ENCODE peak calls at places on chromosome 2, in ten cellular contexts. O is left lung, E is H9, S is psoas muscle, J is upper lobe of right lung, B is GM23338, R is upper lobe of left lung, Z is fibroblast of lung, N is lung, W is A549. X is an unnamed sample. For H3K4me1, the result is how much of the 10 kb centered on the place peaks cover.

GRCh38 chr2:86787701-86788100 is 3.0 kb downstream of the CD8A start:
- DNase-seq in W (no peak), O (no peak), S (no peak), N (no peak), R (no peak), B (no peak), Z (no peak), J (no peak), E (no peak), X (no peak)

GRCh38 chr2:44528595-44528994 is 166.8 kb downstream of the CAMKMT start:
- DNase-seq in J (no peak), E (no peak), O (no peak), R (no peak), B (no peak), W (no peak), S (no peak), Z (peak), N (no peak), X (no peak)

GRCh38 chr2:79612999-79613398 is 100.1 kb downstream of the CTNNA2 start:
- DNase-seq in E (no peak), N (no peak), W (peak), O (no peak), J (no peak), B (no peak), R (no peak), S (no peak), Z (no peak), X (no peak)

GRCh38 chr2:1656326-1656960 is 87.9 kb downstream of the PXDN start:
- DNase-seq in O (no peak), Z (no peak), W (no peak), E (peak), R (peak), J (no peak), B (peak), N (no peak), S (no peak), X (no peak)

GRCh38 chr2:201228271-201228911 is 31.9 kb upstream of the CASP8 start:
- DNase-seq in J (no peak), B (no peak), Z (no peak), E (no peak), R (no peak), N (no peak), S (no peak), W (no peak), O (no peak), X (no peak)

GRCh38 chr2:26848336-26849055 is 564 bp downstream of the DPYSL5 start:
- DNase-seq in J (peak), O (no peak), Z (no peak), W (no peak), B (peak), E (peak), N (no peak), R (no peak), S (peak), X (no peak)

GRCh38 chr2:79964966-79965365 is 339.6 kb downstream of the LRRTM1 start:
- DNase-seq in O (no peak), S (no peak), W (no peak), E (no peak), J (no peak), Z (no peak), R (no peak), B (no peak), N (no peak), X (no peak)

GRCh38 chr2:128756372-128756730 is 437.7 kb upstream of the HS6ST1 start:
- DNase-seq in W (no peak), O (no peak), N (no peak), Z (peak), R (no peak), S (no peak), E (no peak), J (no peak), B (no peak), X (peak)

GRCh38 chr2:237448171-237448570 is 34.2 kb upstream of the COL6A3 start:
- DNase-seq in R (no peak), B (no peak), Z (no peak), S (no peak), E (no peak), W (no peak), O (no peak), J (peak), N (no peak), X (no peak)

DNA sequence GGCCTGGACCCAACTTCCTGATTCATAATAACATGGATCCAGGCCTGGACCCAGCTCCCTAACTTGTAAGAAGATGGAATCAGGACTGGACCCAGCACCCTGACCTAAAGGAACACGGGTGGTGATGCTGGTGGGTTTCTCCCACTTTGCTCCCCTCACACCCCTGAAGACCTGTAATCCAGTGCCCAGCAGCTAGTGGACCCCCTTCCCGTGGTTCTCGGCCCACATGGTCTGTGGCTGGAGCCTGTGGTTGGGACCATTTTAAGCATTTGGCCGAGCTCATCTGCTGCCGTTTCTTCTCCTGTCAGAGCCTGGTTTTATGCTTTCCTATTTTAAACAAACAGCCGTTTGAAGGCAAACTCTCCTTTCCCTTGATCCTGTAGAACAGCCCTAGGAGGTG is 232.8 kb downstream of the EIPR1 start:
- DNase-seq in E (peak), J (no peak), N (no peak), R (no peak), Z (no peak), O (no peak), B (no peak), S (no peak), W (no peak), X (no peak)
- H3K4me1 ChIP-seq in E (under half), J (under half), N (under half), R (under half), Z (under half), O (under half), B (under half), S (under half), W (under half), X (under half)

GRCh38 chr2:227416669-227417068 is 28.9 kb upstream of the SCYGR1 start:
- DNase-seq in S (no peak), E (no peak), O (no peak), W (no peak), B (no peak), N (no peak), J (no peak), Z (no peak), R (no peak), X (no peak)
- H3K27ac ChIP-seq in S (no peak), E (no peak), O (peak), W (peak), B (no peak), N (no peak), J (peak), Z (no peak), R (peak), X (peak)

DNA sequence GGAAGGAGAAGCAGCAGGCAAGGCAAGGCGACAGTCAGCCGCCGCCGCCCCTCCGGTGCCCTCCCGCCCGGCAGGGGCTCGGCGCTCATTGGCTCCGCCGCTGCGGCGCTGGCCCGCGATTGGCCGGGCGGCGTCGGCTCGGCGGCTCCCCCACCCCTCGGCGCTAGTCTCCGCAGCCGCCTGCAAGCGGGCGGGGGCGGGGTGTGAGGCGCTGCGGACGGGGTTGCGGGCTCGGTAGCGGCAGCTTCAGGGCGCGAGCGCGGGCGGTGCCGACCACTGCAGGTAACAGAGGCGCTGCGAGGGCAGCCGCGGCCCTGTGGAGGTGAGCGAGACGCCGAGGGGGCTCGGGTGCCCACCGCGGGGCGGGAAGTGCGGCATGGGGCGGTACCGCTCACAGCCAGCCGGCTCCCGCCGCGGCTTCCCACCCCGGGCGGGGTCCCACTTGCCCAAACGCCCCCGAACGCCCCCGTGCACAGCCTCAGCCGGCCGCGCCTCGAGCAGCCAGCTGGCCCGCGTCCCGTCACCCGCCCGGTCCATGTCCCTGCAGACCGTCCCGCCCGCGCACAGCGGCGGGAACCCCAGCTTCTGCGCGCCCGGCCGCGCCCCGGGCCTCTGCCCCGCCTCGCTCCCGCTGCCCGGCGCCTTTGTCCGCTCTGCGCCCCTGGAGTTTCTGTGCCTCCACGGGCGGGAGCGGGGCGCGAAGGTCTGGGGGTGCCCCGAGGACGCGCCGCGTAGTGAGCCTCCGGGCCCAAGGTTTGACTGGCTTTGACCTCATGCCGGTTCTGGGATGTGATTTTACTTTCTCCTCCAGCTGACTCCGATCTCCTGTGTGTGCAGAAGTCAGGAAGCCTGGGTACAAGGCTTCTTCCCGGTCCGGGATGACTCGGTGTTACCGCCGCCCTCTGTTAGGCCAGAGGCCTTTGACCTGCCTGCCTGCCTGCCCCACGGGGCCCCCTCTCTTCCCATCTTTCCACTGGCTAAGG is at the start of gene SANBR:
- DNase-seq in N (peak), Z (peak), R (peak), S (peak), B (peak), W (peak), O (peak), J (peak), E (peak), X (peak)
- TF ChIP-seq CTCF in N (no peak), Z (no peak), R (no peak), S (no peak), B (no peak), W (no peak), O (no peak), J (no peak), E (no peak), X (no peak)

GRCh38 chr2:100195942-100196341 is 53.6 kb upstream of the AFF3 start:
- DNase-seq in J (no peak), N (no peak), R (no peak), S (no peak), B (no peak), O (no peak), Z (no peak), W (no peak), E (no peak), X (no peak)
- H3K4me1 ChIP-seq in J (half or more), N (under half), R (half or more), S (under half), B (under half), O (under half), Z (under half), W (under half), E (under half), X (under half)

DNA sequence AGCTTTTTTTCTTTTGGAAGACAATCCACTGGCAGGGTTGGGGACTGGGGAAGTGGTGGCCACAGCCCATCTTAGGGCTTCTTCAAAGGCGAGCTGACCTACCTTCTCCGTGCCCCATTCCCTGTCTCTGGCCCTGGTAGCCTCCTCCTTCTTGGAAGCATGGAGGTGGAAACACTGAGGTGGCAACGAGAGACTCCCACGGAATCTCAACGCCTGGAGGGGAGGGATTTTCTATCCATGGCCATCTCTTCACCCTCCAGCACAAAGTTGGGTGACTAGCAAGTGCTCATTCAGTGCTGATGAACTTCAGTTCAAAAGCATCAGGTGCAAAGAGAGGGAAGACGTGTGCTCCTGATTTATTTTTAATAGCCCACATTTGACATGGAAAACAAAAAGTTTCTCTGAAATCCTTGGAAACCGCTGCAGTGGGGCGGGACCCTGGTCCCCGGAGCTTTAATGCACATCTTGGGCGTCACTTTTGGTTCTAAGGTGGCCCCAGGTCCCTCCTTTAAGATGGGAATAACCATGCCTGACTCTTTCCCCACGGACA is 615 bp upstream of the ARMC9 start:
- DNase-seq in J (no peak), B (no peak), E (no peak), O (no peak), W (no peak), R (no peak), Z (no peak), S (no peak), N (no peak), X (no peak)
- H3K27ac ChIP-seq in J (peak), B (no peak), E (no peak), O (peak), W (peak), R (peak), Z (peak), S (peak), N (no peak), X (peak)

GRCh38 chr2:70643715-70644114 is 90.1 kb upstream of the TGFA start:
- DNase-seq in R (no peak), E (peak), Z (no peak), J (no peak), W (peak), N (no peak), B (peak), S (no peak), O (no peak), X (no peak)
- TF ChIP-seq CTCF in R (no peak), E (peak), Z (peak), J (peak), W (peak), N (no peak), B (peak), S (peak), O (no peak), X (no peak)

DNA sequence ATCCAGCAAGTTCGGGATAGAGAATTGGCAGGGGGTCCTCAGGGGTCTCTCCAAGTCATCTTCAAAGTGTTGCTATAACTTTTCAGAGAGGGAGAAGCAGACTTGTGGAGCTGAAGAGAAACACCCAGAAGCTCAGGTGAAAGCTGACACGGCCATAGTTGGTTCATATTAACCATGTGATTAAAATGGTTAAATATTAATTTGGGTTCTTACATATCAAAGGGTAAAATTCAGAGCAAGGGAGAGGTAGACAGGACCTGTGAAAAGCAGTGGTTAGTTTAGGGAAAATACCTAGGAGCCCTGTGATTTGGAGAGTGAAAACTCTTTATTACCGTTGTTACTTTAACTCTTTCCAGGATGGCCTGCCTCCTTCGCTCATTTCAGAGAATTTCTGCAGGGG is at the start of gene UGT1A6:
- DNase-seq in O (no peak), Z (no peak), W (no peak), E (no peak), R (no peak), S (no peak), J (no peak), B (no peak), N (no peak), X (no peak)
- H3K4me1 ChIP-seq in O (under half), Z (under half), W (half or more), E (under half), R (under half), S (under half), J (under half), B (under half), N (under half), X (under half)

DNA sequence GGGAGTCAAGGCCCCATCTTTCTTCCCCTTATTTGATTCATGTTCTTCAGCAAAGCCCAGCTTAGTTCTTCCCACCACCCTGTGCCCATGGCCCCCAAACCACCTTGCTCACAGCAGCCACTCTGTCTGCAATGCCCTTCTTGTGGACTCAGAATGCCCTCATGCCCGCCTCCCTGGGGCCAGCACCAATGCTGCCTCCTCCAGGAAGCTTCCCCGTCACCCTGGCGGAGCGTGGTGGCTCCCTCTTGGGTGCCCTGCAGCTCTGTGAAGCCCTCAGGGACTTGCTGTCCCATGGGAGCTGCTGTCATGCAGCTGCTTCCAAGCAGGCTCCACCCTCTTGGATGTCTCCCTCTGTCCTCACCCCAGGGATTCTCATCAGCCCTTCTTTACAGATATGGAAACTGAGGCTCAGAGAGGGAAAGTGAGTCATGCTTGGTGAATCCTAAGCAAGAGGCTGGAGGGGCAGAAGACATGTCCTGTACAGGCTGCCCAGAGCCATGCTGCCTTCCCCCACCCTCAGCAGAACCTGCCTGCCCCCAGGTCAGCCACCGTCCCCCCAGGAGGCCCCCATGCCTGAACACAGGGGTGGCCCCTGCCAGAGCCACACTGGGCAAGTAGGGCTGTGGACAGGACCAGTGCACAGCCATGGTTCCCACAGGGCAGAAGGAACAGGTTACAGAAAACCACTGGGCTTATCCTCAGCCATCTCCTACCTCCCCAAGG is 11.8 kb upstream of the DUSP2 start:
- DNase-seq in S (no peak), J (peak), N (no peak), O (no peak), E (no peak), W (no peak), R (no peak), Z (no peak), B (no peak), X (no peak)
- H3K27ac ChIP-seq in S (no peak), J (no peak), N (no peak), O (no peak), E (no peak), W (no peak), R (no peak), Z (no peak), B (no peak), X (no peak)

GRCh38 chr2:216283038-216283900 is 89.0 kb downstream of the MARCHF4 start:
- DNase-seq in O (peak), J (no peak), Z (no peak), S (no peak), E (peak), N (no peak), W (peak), B (peak), R (no peak), X (no peak)
- TF ChIP-seq CTCF in O (no peak), J (peak), Z (no peak), S (no peak), E (peak), N (no peak), W (peak), B (peak), R (no peak), X (no peak)

X was measured in right atrium auricular region.